ENCODE peak calls at places on chromosomes 5 and 9, in five cellular contexts. U, L, A, S and N are unnamed samples.

GRCh38 chr5:22754155-22754554 is 99.0 kb downstream of the CDH12 start:
- DNase-seq in A (no peak), S (no peak), L (no peak), U (no peak), N (no peak)

GRCh38 chr5:73311291-73312110 is 137.1 kb downstream of the FOXD1 start:
- DNase-seq in U (no peak), A (no peak), S (peak), L (peak), N (no peak)

GRCh38 chr5:86137297-86137696 is 480.4 kb upstream of the COX7C start:
- DNase-seq in S (no peak), U (no peak), L (no peak), A (no peak), N (no peak)

GRCh38 chr5:168048486-168048885 is 243.0 kb upstream of the WWC1 start:
- DNase-seq in U (no peak), A (no peak), S (no peak), L (no peak), N (no peak)

GRCh38 chr9:133397370-133397769 is 20.4 kb downstream of the REXO4 start:
- DNase-seq in U (no peak), L (no peak), S (no peak), A (no peak), N (no peak)

GRCh38 chr5:163534476-163535172 is 29.2 kb downstream of the MAT2B start:
- DNase-seq in S (no peak), U (no peak), A (peak), L (no peak), N (no peak)

GRCh38 chr5:179385892-179386291 is 40.6 kb upstream of the ADAMTS2 start:
- DNase-seq in S (no peak), A (no peak), L (no peak), U (no peak), N (peak)

GRCh38 chr5:137619191-137619870 is 116.6 kb downstream of the KLHL3 start:
- DNase-seq in U (no peak), S (no peak), A (no peak), L (peak), N (no peak)

GRCh38 chr5:150410524-150411244 is 2.0 kb downstream of the CD74 start:
- DNase-seq in L (peak), U (peak), S (peak), A (no peak), N (peak)

GRCh38 chr5:141547488-141547887 is 58.6 kb downstream of the PCDHGC5 start:
- DNase-seq in L (peak), A (no peak), U (no peak), S (no peak), N (no peak)

GRCh38 chr9:134340475-134341186 is 14.4 kb downstream of the RXRA start:
- DNase-seq in S (no peak), L (no peak), U (no peak), A (no peak), N (peak)

GRCh38 chr9:19441730-19442129 is 32.9 kb downstream of the ACER2 start:
- DNase-seq in A (no peak), U (no peak), S (no peak), L (no peak), N (no peak)

GRCh38 chr5:72032769-72033168 is 74.5 kb upstream of the MAP1B start:
- DNase-seq in A (no peak), U (no peak), L (no peak), S (no peak), N (no peak)

GRCh38 chr9:83569326-83569725 is 31.1 kb upstream of the FRMD3 start:
- DNase-seq in L (no peak), U (no peak), A (no peak), S (no peak), N (no peak)

GRCh38 chr9:101923451-101923850 is 185.0 kb upstream of the GRIN3A start:
- DNase-seq in L (no peak), S (no peak), U (no peak), A (no peak), N (no peak)

GRCh38 chr9:136075134-136075841 is 19.8 kb downstream of the NACC2 start:
- DNase-seq in L (no peak), U (no peak), A (no peak), S (no peak), N (no peak)

GRCh38 chr9:37575921-37576721 is at the start of gene FBXO10:
- DNase-seq in L (peak), U (peak), A (peak), S (peak), N (peak)

GRCh38 chr5:57676228-57677098 is 193.9 kb upstream of the ACTBL2 start:
- DNase-seq in L (peak), A (no peak), U (no peak), S (no peak), N (no peak)

GRCh38 chr9:109411818-109412352 is 86.2 kb downstream of the PTPN3 start:
- DNase-seq in A (no peak), S (no peak), L (peak), U (peak), N (no peak)

GRCh38 chr9:2623046-2623865 is 1.7 kb downstream of the VLDLR start:
- DNase-seq in S (peak), U (no peak), L (peak), A (no peak), N (peak)

GRCh38 chr5:172870261-172870806 is 36.3 kb downstream of the ERGIC1 start:
- DNase-seq in A (no peak), L (peak), S (peak), U (no peak), N (no peak)

GRCh38 chr5:1285141-1285540 is 9.7 kb downstream of the TERT start:
- DNase-seq in S (no peak), L (no peak), A (no peak), U (no peak), N (no peak)

GRCh38 chr9:76591256-76591950 is 132.4 kb downstream of the GCNT1 start:
- DNase-seq in S (no peak), L (peak), A (no peak), U (no peak), N (no peak)

GRCh38 chr9:137113385-137114159 is 961 bp downstream of the DPP7 start:
- DNase-seq in S (no peak), U (no peak), A (no peak), L (no peak), N (no peak)

GRCh38 chr9:120603010-120603409 is 23.0 kb upstream of the CDK5RAP2 start:
- DNase-seq in U (no peak), S (no peak), L (no peak), A (no peak), N (no peak)

GRCh38 chr5:165410476-165410875 is 1905.1 kb downstream of the MAT2B start:
- DNase-seq in S (no peak), U (no peak), A (no peak), L (no peak), N (no peak)

GRCh38 chr5:179273074-179273435 is 72.2 kb downstream of the ADAMTS2 start:
- DNase-seq in L (no peak), A (no peak), U (no peak), S (no peak), N (no peak)

GRCh38 chr9:135123735-135124134 is 36.3 kb downstream of the OLFM1 start:
- DNase-seq in A (no peak), U (no peak), L (no peak), S (no peak), N (no peak)

GRCh38 chr5:76473676-76474075 is 70.6 kb downstream of the IQGAP2 start:
- DNase-seq in A (no peak), L (no peak), U (peak), S (no peak), N (no peak)

GRCh38 chr5:159106193-159106568 is 6.5 kb upstream of the EBF1 start:
- DNase-seq in S (no peak), U (peak), L (no peak), A (no peak), N (no peak)

DNA sequence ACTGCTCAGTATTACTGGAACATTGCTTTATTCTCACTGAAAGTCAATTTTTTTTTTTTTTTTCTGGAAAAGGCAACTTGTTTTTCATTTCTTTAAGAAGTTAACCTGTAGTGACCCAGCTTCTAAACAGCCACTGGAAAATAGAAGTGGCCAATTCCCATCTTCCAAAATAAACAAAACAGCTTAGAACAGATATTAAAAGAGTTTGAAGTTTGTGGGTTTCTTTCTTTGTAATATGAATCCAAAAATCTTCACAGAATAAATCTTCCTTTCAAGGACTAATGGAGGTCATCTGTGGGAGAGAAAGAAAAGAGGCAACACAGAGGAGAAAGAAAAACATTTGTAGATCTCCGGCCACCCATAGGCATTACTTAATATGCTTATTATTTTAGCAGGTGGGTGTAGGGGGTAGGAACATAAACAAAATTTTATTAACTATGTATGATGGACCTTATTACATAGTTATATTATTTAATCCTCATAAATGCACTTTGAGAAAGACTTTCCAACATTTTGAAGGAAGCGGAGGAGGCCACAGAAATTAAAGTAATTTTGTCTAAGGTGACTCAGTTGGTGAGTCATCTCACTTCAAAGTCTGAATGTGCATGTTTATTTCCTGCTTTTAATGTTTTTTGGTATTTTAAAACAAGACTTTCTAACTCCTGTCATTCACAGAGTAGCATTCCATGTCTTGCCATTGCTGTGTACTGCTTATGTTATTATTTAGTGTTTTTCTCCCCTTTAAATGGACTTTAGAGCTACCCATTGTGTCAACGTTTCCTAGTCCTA is 1791.8 kb upstream of the WWC1 start:
- DNase-seq in S (no peak), A (no peak), U (no peak), L (no peak), N (no peak)
- H3K4me3 ChIP-seq in S (no peak), A (no peak), U (no peak), L (no peak), N (no peak)

DNA sequence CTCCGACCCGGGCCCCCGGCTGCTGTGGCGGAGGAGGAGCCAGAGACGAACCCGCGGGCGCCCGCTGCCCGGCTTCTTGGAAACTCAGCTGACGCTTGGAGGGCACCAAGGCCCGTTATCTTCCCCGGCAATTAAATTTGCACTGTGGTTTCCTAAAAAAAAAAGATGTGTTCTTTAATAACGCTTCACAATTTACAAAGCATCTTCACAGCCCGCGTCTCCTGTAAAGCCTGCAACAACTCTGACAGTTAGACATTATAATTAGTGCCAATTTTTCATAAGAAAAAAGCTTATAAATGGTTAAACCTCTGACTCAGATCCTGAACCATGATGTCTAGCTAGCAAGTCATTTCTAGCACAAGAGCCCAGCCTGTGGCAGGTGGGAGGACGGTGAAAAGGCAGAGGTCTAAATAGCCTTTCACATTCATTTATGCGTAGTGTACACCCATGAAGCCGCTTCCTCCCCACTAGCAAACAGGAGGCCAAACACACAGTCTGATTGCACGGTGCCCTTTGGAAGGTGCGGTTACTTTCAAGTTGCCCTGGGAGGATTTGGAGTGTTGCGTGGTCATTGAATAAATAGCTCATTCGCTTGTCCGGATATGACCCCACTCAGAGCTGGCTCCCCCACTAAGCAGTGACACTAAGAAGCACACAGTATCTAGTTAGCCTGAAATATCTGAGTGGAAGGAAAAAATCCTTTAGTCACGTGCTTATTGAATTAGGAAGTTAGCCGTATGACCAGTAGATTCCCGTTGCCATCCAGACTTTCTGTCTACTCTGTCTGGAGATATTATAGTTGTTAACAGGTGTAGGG is 505 bp upstream of the ARSB start:
- DNase-seq in U (peak), S (no peak), L (peak), A (no peak), N (peak)
- TF ChIP-seq POLR2A in U (no peak), S (no peak), L (no peak), A (no peak), N (peak)

GRCh38 chr9:7093040-7093439 is 335.3 kb downstream of the KDM4C start:
- DNase-seq in U (no peak), L (no peak), A (no peak), S (no peak), N (no peak)
- TF ChIP-seq CTCF in U (no peak), L (no peak), A (no peak), S (no peak), N (no peak)

GRCh38 chr5:188488-189481 is 2.5 kb upstream of the LRRC14B start:
- DNase-seq in S (peak), U (peak), A (peak), L (peak), N (peak)
- H3K4me3 ChIP-seq in S (no peak), U (no peak), A (no peak), L (no peak), N (no peak)